ENCODE peak calls at places on chromosome 7, in four cellular contexts. R, C, J and A are unnamed samples.

GRCh38 chr7:73397936-73398335 is 35.6 kb upstream of the FZD9 start:
- DNase-seq in R (no peak), C (no peak), J (no peak), A (no peak)

GRCh38 chr7:118053353-118053752 is 130.6 kb upstream of the LSM8 start:
- DNase-seq in R (no peak), C (no peak), J (no peak), A (no peak)

GRCh38 chr7:873367-874002 is 2.9 kb upstream of the GET4 start:
- DNase-seq in R (peak; percentile 48), C (peak; percentile 90), J (peak; percentile 79), A (peak; percentile 90)

GRCh38 chr7:115731796-115732471 is 298.6 kb downstream of the TFEC start:
- DNase-seq in R (no peak), C (no peak), J (no peak), A (no peak)

GRCh38 chr7:44280993-44281721 is 44.2 kb downstream of the CAMK2B start:
- DNase-seq in R (no peak), C (no peak), J (no peak), A (no peak)

GRCh38 chr7:73443543-73444255 is 10.1 kb downstream of the FZD9 start:
- DNase-seq in R (no peak), C (no peak), J (no peak), A (no peak)

GRCh38 chr7:71683382-71683781 is 551.4 kb downstream of the GALNT17 start:
- DNase-seq in R (no peak), C (no peak), J (no peak), A (no peak)

GRCh38 chr7:7228472-7228871 is 46.1 kb downstream of the C1GALT1 start:
- DNase-seq in R (no peak), C (no peak), J (no peak), A (no peak)

GRCh38 chr7:32034052-32034451 is 36.2 kb downstream of the PDE1C start:
- DNase-seq in R (no peak), C (no peak), J (no peak), A (peak; percentile 58)

GRCh38 chr7:149772236-149772820 is 1.1 kb downstream of the ZNF467 start:
- DNase-seq in R (no peak), C (peak; percentile 42), J (no peak), A (peak; percentile 75)

GRCh38 chr7:84529480-84530205 is 335.1 kb upstream of the SEMA3A start:
- DNase-seq in R (no peak), C (peak; percentile 27), J (no peak), A (no peak)

GRCh38 chr7:33883566-33883965 is 21.8 kb upstream of the BMPER start:
- DNase-seq in R (no peak), C (no peak), J (no peak), A (no peak)

GRCh38 chr7:80145780-80146422 is 11.3 kb downstream of the GNAI1 start:
- DNase-seq in R (no peak), C (no peak), J (no peak), A (no peak)

GRCh38 chr7:75813084-75813483 is 522 bp downstream of the CCL24 start:
- DNase-seq in R (no peak), C (no peak), J (no peak), A (no peak)

GRCh38 chr7:36775061-36775631 is 50.9 kb upstream of the AOAH start:
- DNase-seq in R (no peak), C (no peak), J (no peak), A (no peak)

GRCh38 chr7:97685952-97686351 is 45.9 kb upstream of the TAC1 start:
- DNase-seq in R (no peak), C (no peak), J (no peak), A (no peak)

GRCh38 chr7:1281068-1281467 is 48.4 kb downstream of the UNCX start:
- DNase-seq in R (no peak), C (no peak), J (no peak), A (no peak)

GRCh38 chr7:123282181-123282580 is 82.4 kb upstream of the SLC13A1 start:
- DNase-seq in R (no peak), C (no peak), J (no peak), A (no peak)

GRCh38 chr7:150982348-150982747 is 4.2 kb upstream of the KCNH2 start:
- DNase-seq in R (no peak), C (no peak), J (no peak), A (no peak)

GRCh38 chr7:105806592-105807266 is 69.7 kb downstream of the ATXN7L1 start:
- DNase-seq in R (peak; percentile 68), C (peak; percentile 73), J (no peak), A (peak; percentile 18)

GRCh38 chr7:35647171-35647574 is 47.8 kb downstream of the HERPUD2 start:
- DNase-seq in R (no peak), C (no peak), J (peak; percentile 81), A (peak; percentile 57)

GRCh38 chr7:139265673-139266072 is 34.6 kb downstream of the UBN2 start:
- DNase-seq in R (no peak), C (no peak), J (peak; percentile 4), A (no peak)

GRCh38 chr7:6306471-6306870 is 34.0 kb upstream of the CYTH3 start:
- DNase-seq in R (no peak), C (peak; percentile 72), J (peak; percentile 72), A (no peak)

GRCh38 chr7:120729300-120729699 is 128.6 kb downstream of the TSPAN12 start:
- DNase-seq in R (no peak), C (no peak), J (no peak), A (no peak)

GRCh38 chr7:92963599-92963998 is 127.2 kb upstream of the CDK6 start:
- DNase-seq in R (no peak), C (no peak), J (no peak), A (no peak)

GRCh38 chr7:1318661-1319060 is 86.0 kb downstream of the UNCX start:
- DNase-seq in R (no peak), C (no peak), J (no peak), A (no peak)

GRCh38 chr7:149454750-149455149 is 6.1 kb downstream of the ZNF777 start:
- DNase-seq in R (no peak), C (no peak), J (no peak), A (no peak)

GRCh38 chr7:1742555-1743303 is 72.7 kb downstream of the ELFN1 start:
- DNase-seq in R (no peak), C (no peak), J (no peak), A (no peak)

GRCh38 chr7:123797673-123798526 is 47.1 kb upstream of the HYAL4 start:
- DNase-seq in R (no peak), C (peak; percentile 7), J (peak; percentile 86), A (peak; percentile 86)

GRCh38 chr7:24865994-24866615 is 108.8 kb upstream of the GSDME start:
- DNase-seq in R (no peak), C (no peak), J (no peak), A (no peak)

GRCh38 chr7:23228412-23228811 is 18.2 kb upstream of the GPNMB start:
- DNase-seq in R (no peak), C (no peak), J (no peak), A (no peak)

GRCh38 chr7:158991824-158992621 is 135.7 kb downstream of the DYNC2I1 start:
- DNase-seq in R (no peak), C (no peak), J (no peak), A (peak; percentile 27)

GRCh38 chr7:5595545-5596045 is 172.0 kb upstream of the TNRC18 start:
- DNase-seq in R (no peak), C (peak; percentile 58), J (no peak), A (no peak)

GRCh38 chr7:70498633-70499032 is 633.3 kb upstream of the GALNT17 start:
- DNase-seq in R (no peak), C (no peak), J (no peak), A (no peak)

DNA sequence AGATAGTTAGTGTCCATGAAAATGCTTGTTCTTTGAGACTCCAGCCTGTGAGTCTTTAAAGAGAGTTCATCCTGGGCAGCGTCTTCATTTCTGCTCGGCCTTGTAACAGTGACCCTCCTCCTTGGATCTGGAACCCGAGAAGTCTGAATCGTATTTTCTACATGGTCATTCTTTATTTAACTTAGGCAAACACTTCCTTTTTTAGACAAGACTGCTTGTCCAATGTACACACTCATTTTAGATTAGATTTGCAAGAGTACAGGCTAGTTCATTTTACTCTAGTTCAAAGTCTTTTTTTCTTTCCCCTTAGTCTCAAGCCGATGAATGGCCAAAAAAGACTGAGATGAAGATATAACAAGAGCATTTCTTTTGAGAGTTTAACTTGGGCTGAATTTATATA is 133.5 kb downstream of the CHN2 start:
- DNase-seq in R (no peak), C (no peak), J (peak; percentile 53), A (no peak)
- TF ChIP-seq JUNB in R (no peak), C (no peak), J (no peak), A (no peak)

GRCh38 chr7:81248420-81248819 is 329.6 kb upstream of the SEMA3C start:
- DNase-seq in R (no peak), C (no peak), J (no peak), A (no peak)

GRCh38 chr7:81245353-81245752 is 326.5 kb upstream of the SEMA3C start:
- DNase-seq in R (no peak), C (no peak), J (no peak), A (peak; percentile 35)

GRCh38 chr7:81244213-81244612 is 325.4 kb upstream of the SEMA3C start:
- DNase-seq in R (no peak), C (no peak), J (no peak), A (no peak)
- TF ChIP-seq JUNB in R (no peak), C (no peak), J (no peak), A (no peak)

GRCh38 chr7:100974021-100974420 is 4.7 kb downstream of the MUC12 start:
- DNase-seq in R (no peak), C (no peak), J (no peak), A (no peak)
- TF ChIP-seq JUNB in R (no peak), C (peak; percentile 42), J (no peak), A (no peak)

GRCh38 chr7:26856481-26856880 is 7.9 kb downstream of the SKAP2 start:
- DNase-seq in R (no peak), C (no peak), J (no peak), A (no peak)
- TF ChIP-seq JUNB in R (no peak), C (no peak), J (no peak), A (no peak)

GRCh38 chr7:28018446-28018845 is 162.1 kb downstream of the JAZF1 start:
- DNase-seq in R (no peak), C (no peak), J (no peak), A (no peak)
- TF ChIP-seq JUNB in R (no peak), C (no peak), J (no peak), A (no peak)

GRCh38 chr7:111329367-111330234 is 232.7 kb downstream of the IMMP2L start:
- DNase-seq in R (no peak), C (no peak), J (no peak), A (peak; percentile 5)
- TF ChIP-seq JUNB in R (no peak), C (no peak), J (no peak), A (no peak)

DNA sequence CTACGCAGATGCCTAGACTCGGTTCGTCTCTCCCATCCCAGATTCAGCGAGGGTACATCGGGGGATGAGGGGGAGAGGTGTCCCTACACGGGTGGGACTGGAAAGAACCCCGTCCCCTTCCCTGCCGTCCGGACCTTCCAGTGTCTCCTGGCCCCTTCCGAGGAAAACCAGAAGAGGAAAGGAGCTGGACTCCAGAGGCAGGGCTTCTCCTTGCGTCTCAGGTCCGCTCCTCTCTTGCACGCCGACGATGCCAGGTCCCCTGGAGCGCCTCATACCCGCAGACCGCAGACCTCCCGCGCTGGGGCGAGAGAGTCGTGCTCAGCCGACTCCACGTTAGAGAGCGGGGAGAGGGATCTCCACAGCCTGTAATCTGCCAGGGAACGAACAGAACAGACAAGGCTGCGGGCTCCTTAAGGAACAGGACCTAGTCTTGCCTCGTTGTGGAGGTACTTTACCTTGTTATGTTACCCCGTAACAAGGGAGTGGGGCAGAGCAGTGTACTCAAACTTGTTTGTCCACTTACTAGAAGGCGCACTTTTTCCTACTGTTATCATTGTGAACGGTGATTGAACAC is 397 bp upstream of the IMPDH1 start:
- DNase-seq in R (no peak), C (peak; percentile 71), J (no peak), A (peak; percentile 79)
- TF ChIP-seq JUNB in R (no peak), C (no peak), J (no peak), A (no peak)

GRCh38 chr7:3043544-3044395 is at the start of gene CARD11:
- DNase-seq in R (no peak), C (no peak), J (no peak), A (peak; percentile 78)
- TF ChIP-seq JUNB in R (no peak), C (no peak), J (no peak), A (no peak)